ENCODE peak calls at places on chromosomes 16 and 17, in four cellular contexts. One of them, this sample, is unnamed.

GRCh38 chr16:25893332-25893731 is 201.6 kb downstream of the HS3ST4 start:
- DNase-seq in H9: no peak
- DNase-seq in posterior vena cava: no peak
- DNase-seq in activated naive CD8-positive, alpha-beta T cell treated with anti-CD3 and anti-CD28 coated beads, Interleukin-2, amount 50 U/mL, for 16 hours: no peak
- DNase-seq in this sample: no peak

GRCh38 chr16:56199164-56199563 is 7.9 kb downstream of the GNAO1 start:
- DNase-seq in H9: no peak
- DNase-seq in posterior vena cava: no peak
- DNase-seq in activated naive CD8-positive, alpha-beta T cell treated with anti-CD3 and anti-CD28 coated beads, Interleukin-2, amount 50 U/mL, for 16 hours: no peak
- DNase-seq in this sample: peak

GRCh38 chr17:52297230-52298010 is 138.9 kb upstream of the CA10 start:
- DNase-seq in H9: no peak
- DNase-seq in posterior vena cava: no peak
- DNase-seq in activated naive CD8-positive, alpha-beta T cell treated with anti-CD3 and anti-CD28 coated beads, Interleukin-2, amount 50 U/mL, for 16 hours: no peak
- DNase-seq in this sample: no peak

GRCh38 chr16:11014159-11014558 is 69.8 kb downstream of the CLEC16A start:
- DNase-seq in H9: no peak
- DNase-seq in posterior vena cava: no peak
- DNase-seq in activated naive CD8-positive, alpha-beta T cell treated with anti-CD3 and anti-CD28 coated beads, Interleukin-2, amount 50 U/mL, for 16 hours: no peak
- DNase-seq in this sample: no peak

GRCh38 chr17:78341559-78342437 is 18.1 kb downstream of the SOCS3 start:
- DNase-seq in H9: peak
- DNase-seq in posterior vena cava: peak
- DNase-seq in activated naive CD8-positive, alpha-beta T cell treated with anti-CD3 and anti-CD28 coated beads, Interleukin-2, amount 50 U/mL, for 16 hours: no peak
- DNase-seq in this sample: no peak

GRCh38 chr17:32267690-32268205 is 2.1 kb downstream of the RHBDL3 start:
- DNase-seq in H9: peak
- DNase-seq in posterior vena cava: no peak
- DNase-seq in activated naive CD8-positive, alpha-beta T cell treated with anti-CD3 and anti-CD28 coated beads, Interleukin-2, amount 50 U/mL, for 16 hours: no peak
- DNase-seq in this sample: no peak

GRCh38 chr16:57146735-57147134 is 39.1 kb downstream of the PSME3IP1 start:
- DNase-seq in H9: peak
- DNase-seq in posterior vena cava: peak
- DNase-seq in activated naive CD8-positive, alpha-beta T cell treated with anti-CD3 and anti-CD28 coated beads, Interleukin-2, amount 50 U/mL, for 16 hours: no peak
- DNase-seq in this sample: no peak

GRCh38 chr16:57196276-57196675 is 10.1 kb downstream of the RSPRY1 start:
- DNase-seq in H9: no peak
- DNase-seq in posterior vena cava: no peak
- DNase-seq in activated naive CD8-positive, alpha-beta T cell treated with anti-CD3 and anti-CD28 coated beads, Interleukin-2, amount 50 U/mL, for 16 hours: no peak
- DNase-seq in this sample: no peak

GRCh38 chr16:84947022-84947421 is 64.3 kb downstream of the ZDHHC7 start:
- DNase-seq in H9: no peak
- DNase-seq in posterior vena cava: no peak
- DNase-seq in activated naive CD8-positive, alpha-beta T cell treated with anti-CD3 and anti-CD28 coated beads, Interleukin-2, amount 50 U/mL, for 16 hours: no peak
- DNase-seq in this sample: no peak

GRCh38 chr17:13518271-13519000 is 83.3 kb downstream of the HS3ST3A1 start:
- DNase-seq in H9: no peak
- DNase-seq in posterior vena cava: no peak
- DNase-seq in activated naive CD8-positive, alpha-beta T cell treated with anti-CD3 and anti-CD28 coated beads, Interleukin-2, amount 50 U/mL, for 16 hours: no peak
- DNase-seq in this sample: no peak

GRCh38 chr17:50468120-50469004 is at the start of gene CHAD:
- DNase-seq in H9: peak
- DNase-seq in posterior vena cava: peak
- DNase-seq in activated naive CD8-positive, alpha-beta T cell treated with anti-CD3 and anti-CD28 coated beads, Interleukin-2, amount 50 U/mL, for 16 hours: no peak
- DNase-seq in this sample: no peak

GRCh38 chr17:65565559-65565958 is 4.1 kb upstream of the AXIN2 start:
- DNase-seq in H9: no peak
- DNase-seq in posterior vena cava: no peak
- DNase-seq in activated naive CD8-positive, alpha-beta T cell treated with anti-CD3 and anti-CD28 coated beads, Interleukin-2, amount 50 U/mL, for 16 hours: no peak
- DNase-seq in this sample: no peak

GRCh38 chr16:71927383-71927782 is 32.1 kb downstream of the IST1 start:
- DNase-seq in H9: no peak
- DNase-seq in posterior vena cava: no peak
- DNase-seq in activated naive CD8-positive, alpha-beta T cell treated with anti-CD3 and anti-CD28 coated beads, Interleukin-2, amount 50 U/mL, for 16 hours: no peak
- DNase-seq in this sample: peak

GRCh38 chr17:77131919-77132318 is 8.8 kb upstream of the SEC14L1 start:
- DNase-seq in H9: no peak
- DNase-seq in posterior vena cava: no peak
- DNase-seq in activated naive CD8-positive, alpha-beta T cell treated with anti-CD3 and anti-CD28 coated beads, Interleukin-2, amount 50 U/mL, for 16 hours: no peak
- DNase-seq in this sample: no peak

GRCh38 chr16:53518550-53519416 is 15.8 kb upstream of the AKTIP start:
- DNase-seq in H9: no peak
- DNase-seq in posterior vena cava: no peak
- DNase-seq in activated naive CD8-positive, alpha-beta T cell treated with anti-CD3 and anti-CD28 coated beads, Interleukin-2, amount 50 U/mL, for 16 hours: no peak
- DNase-seq in this sample: peak

GRCh38 chr16:2250652-2251280 is 621 bp downstream of the ECI1 start:
- DNase-seq in H9: no peak
- DNase-seq in posterior vena cava: no peak
- DNase-seq in activated naive CD8-positive, alpha-beta T cell treated with anti-CD3 and anti-CD28 coated beads, Interleukin-2, amount 50 U/mL, for 16 hours: no peak
- DNase-seq in this sample: peak

GRCh38 chr17:77786740-77787505 is 171.6 kb upstream of the TNRC6C start:
- DNase-seq in H9: peak
- DNase-seq in posterior vena cava: no peak
- DNase-seq in activated naive CD8-positive, alpha-beta T cell treated with anti-CD3 and anti-CD28 coated beads, Interleukin-2, amount 50 U/mL, for 16 hours: no peak
- DNase-seq in this sample: no peak

GRCh38 chr17:74519951-74520553 is 11.2 kb downstream of the CD300LB start:
- DNase-seq in H9: no peak
- DNase-seq in posterior vena cava: no peak
- DNase-seq in activated naive CD8-positive, alpha-beta T cell treated with anti-CD3 and anti-CD28 coated beads, Interleukin-2, amount 50 U/mL, for 16 hours: no peak
- DNase-seq in this sample: peak

GRCh38 chr16:87860553-87861299 is 8.6 kb downstream of the SLC7A5 start:
- DNase-seq in H9: no peak
- DNase-seq in posterior vena cava: no peak
- DNase-seq in activated naive CD8-positive, alpha-beta T cell treated with anti-CD3 and anti-CD28 coated beads, Interleukin-2, amount 50 U/mL, for 16 hours: no peak
- DNase-seq in this sample: no peak

GRCh38 chr17:38605852-38606645 is at the start of gene SRCIN1:
- DNase-seq in H9: peak
- DNase-seq in posterior vena cava: no peak
- DNase-seq in activated naive CD8-positive, alpha-beta T cell treated with anti-CD3 and anti-CD28 coated beads, Interleukin-2, amount 50 U/mL, for 16 hours: peak
- DNase-seq in this sample: peak

GRCh38 chr17:1779571-1780074 is 17.8 kb downstream of the SERPINF1 start:
- DNase-seq in H9: no peak
- DNase-seq in posterior vena cava: peak
- DNase-seq in activated naive CD8-positive, alpha-beta T cell treated with anti-CD3 and anti-CD28 coated beads, Interleukin-2, amount 50 U/mL, for 16 hours: no peak
- DNase-seq in this sample: no peak

GRCh38 chr17:56595831-56596740 is 2.6 kb downstream of the NOG start:
- DNase-seq in H9: peak
- DNase-seq in posterior vena cava: no peak
- DNase-seq in activated naive CD8-positive, alpha-beta T cell treated with anti-CD3 and anti-CD28 coated beads, Interleukin-2, amount 50 U/mL, for 16 hours: no peak
- DNase-seq in this sample: no peak

GRCh38 chr17:46982577-46982976 is 3.5 kb upstream of the RPRML start:
- DNase-seq in H9: no peak
- DNase-seq in posterior vena cava: peak
- DNase-seq in activated naive CD8-positive, alpha-beta T cell treated with anti-CD3 and anti-CD28 coated beads, Interleukin-2, amount 50 U/mL, for 16 hours: no peak
- DNase-seq in this sample: no peak

GRCh38 chr17:8630227-8630801 is at the start of gene MYH10:
- DNase-seq in H9: no peak
- DNase-seq in posterior vena cava: peak
- DNase-seq in activated naive CD8-positive, alpha-beta T cell treated with anti-CD3 and anti-CD28 coated beads, Interleukin-2, amount 50 U/mL, for 16 hours: no peak
- DNase-seq in this sample: no peak

GRCh38 chr16:14300631-14301149 is 229.6 kb downstream of the MRTFB start:
- DNase-seq in H9: peak
- DNase-seq in posterior vena cava: peak
- DNase-seq in activated naive CD8-positive, alpha-beta T cell treated with anti-CD3 and anti-CD28 coated beads, Interleukin-2, amount 50 U/mL, for 16 hours: no peak
- DNase-seq in this sample: peak